ENCODE peak calls at places on chromosomes 11 and 22, in five cellular contexts. K is GM23248; C is mammary epithelial cell; F is hepatocyte; A is CD8-positive, alpha-beta memory T cell. B is an unnamed sample. For H3K27me3 and H3K4me1, the result is how much of the 10 kb centered on the place peaks cover.

GRCh38 chr22:27270818-27271510 is 530.6 kb downstream of the MN1 start:
- DNase-seq in K (no peak), C (no peak), A (no peak), F (no peak), B (no peak)

GRCh38 chr11:114208371-114208770 is 87.8 kb upstream of the NNMT start:
- DNase-seq in A (peak), F (no peak), C (no peak), K (no peak), B (no peak)

GRCh38 chr22:32905400-32905799 is 103.9 kb downstream of the TIMP3 start:
- DNase-seq in K (no peak), A (no peak), C (no peak), F (no peak), B (no peak)

GRCh38 chr11:123434911-123435310 is 4.8 kb downstream of the GRAMD1B start:
- DNase-seq in F (no peak), C (no peak), A (no peak), K (no peak), B (peak)

GRCh38 chr11:99509863-99510262 is 489.1 kb downstream of the CNTN5 start:
- DNase-seq in F (no peak), C (no peak), K (no peak), A (no peak), B (no peak)

GRCh38 chr11:118224512-118225180 is at the start of gene JAML:
- DNase-seq in A (peak), C (no peak), F (no peak), K (no peak), B (no peak)

GRCh38 chr11:105577645-105578044 is 32.2 kb upstream of the GRIA4 start:
- DNase-seq in K (no peak), A (no peak), F (no peak), C (no peak), B (no peak)

GRCh38 chr22:19657252-19658056 is 56.8 kb upstream of the SEPTIN5 start:
- DNase-seq in F (no peak), A (no peak), C (no peak), K (no peak), B (peak)

GRCh38 chr11:46309669-46310288 is 32.3 kb downstream of the CREB3L1 start:
- DNase-seq in A (no peak), F (no peak), C (no peak), K (peak), B (peak)

GRCh38 chr11:121035169-121035755 is 11.4 kb downstream of the TBCEL start:
- DNase-seq in F (no peak), C (no peak), A (no peak), K (no peak), B (peak)

GRCh38 chr11:69647761-69648497 is 7.0 kb downstream of the CCND1 start:
- DNase-seq in F (no peak), A (no peak), K (peak), C (no peak), B (peak)

GRCh38 chr22:42269407-42270177 is 861 bp downstream of the TCF20 start:
- DNase-seq in C (peak), F (peak), K (peak), A (peak), B (peak)

GRCh38 chr11:130489716-130490115 is 41.3 kb downstream of the ADAMTS15 start:
- DNase-seq in K (no peak), F (no peak), C (no peak), A (no peak), B (no peak)

GRCh38 chr11:124934862-124935547 is 842 bp downstream of the HEPACAM start:
- DNase-seq in K (peak), F (peak), A (no peak), C (peak), B (no peak)

GRCh38 chr22:46202897-46203589 is 47.0 kb downstream of the CDPF1 start:
- DNase-seq in K (no peak), C (no peak), F (peak), A (no peak), B (no peak)

GRCh38 chr11:100887659-100888058 is 200.6 kb downstream of the ARHGAP42 start:
- DNase-seq in C (no peak), A (no peak), F (no peak), K (no peak), B (peak)

GRCh38 chr11:92457250-92457649 is 232.6 kb downstream of the FAT3 start:
- DNase-seq in A (no peak), K (peak), F (no peak), C (peak), B (no peak)

GRCh38 chr22:20135846-20136602 is 4.4 kb downstream of the ZDHHC8 start:
- DNase-seq in K (no peak), A (no peak), F (no peak), C (no peak), B (no peak)

GRCh38 chr22:29524440-29525191 is 28.9 kb downstream of the THOC5 start:
- DNase-seq in F (peak), K (peak), C (peak), A (no peak), B (no peak)

GRCh38 chr11:61092280-61092766 is 10.0 kb upstream of the CD5 start:
- DNase-seq in A (no peak), F (no peak), C (no peak), K (no peak), B (peak)

GRCh38 chr11:13278620-13279486 is 1.3 kb downstream of the BMAL1 start:
- DNase-seq in A (no peak), C (no peak), F (peak), K (peak), B (no peak)

GRCh38 chr22:40396882-40397281 is 26.5 kb downstream of the SGSM3 start:
- DNase-seq in C (peak), K (peak), A (no peak), F (peak), B (peak)

GRCh38 chr11:75667268-75667830 is 1.5 kb downstream of the MAP6 start:
- DNase-seq in F (peak), C (no peak), A (no peak), K (peak), B (peak)
- H3K27me3 ChIP-seq in F (half or more), C (under half), A (under half), K (under half), B (half or more)

GRCh38 chr11:984576-984975 is 51.9 kb downstream of the MUC6 start:
- DNase-seq in K (no peak), A (no peak), F (no peak), C (no peak), B (no peak)
- H3K4me1 ChIP-seq in K (under half), A (under half), F (under half), C (under half), B (under half)

DNA sequence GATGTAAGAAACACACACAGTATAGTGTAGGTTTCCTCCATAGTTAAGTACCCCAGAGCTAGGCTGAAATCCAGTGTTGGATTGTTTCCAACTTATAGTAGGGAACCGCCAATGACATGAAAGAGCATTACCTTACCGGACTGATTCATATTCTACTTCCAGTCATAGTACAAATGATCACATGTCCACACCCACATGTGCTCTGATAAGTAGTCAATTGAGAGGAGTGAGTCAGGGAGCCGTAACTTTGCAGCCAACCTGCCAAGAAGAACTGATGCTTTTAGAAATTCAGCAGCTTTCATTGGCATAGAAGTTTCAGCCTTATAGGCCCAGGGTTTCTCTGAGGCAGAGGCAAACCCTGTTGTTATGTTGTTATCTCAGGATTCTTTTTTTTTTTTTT is 240.6 kb downstream of the ETS1 start:
- DNase-seq in A (no peak), F (peak), K (peak), C (peak), B (no peak)
- H3K27me3 ChIP-seq in A (under half), F (under half), K (under half), C (under half), B (under half)

GRCh38 chr11:134915212-134915611 is 503.2 kb upstream of the B3GAT1 start:
- DNase-seq in F (no peak), A (no peak), C (no peak), K (peak), B (no peak)
- H3K4me1 ChIP-seq in F (under half), A (under half), C (under half), K (under half), B (under half)

DNA sequence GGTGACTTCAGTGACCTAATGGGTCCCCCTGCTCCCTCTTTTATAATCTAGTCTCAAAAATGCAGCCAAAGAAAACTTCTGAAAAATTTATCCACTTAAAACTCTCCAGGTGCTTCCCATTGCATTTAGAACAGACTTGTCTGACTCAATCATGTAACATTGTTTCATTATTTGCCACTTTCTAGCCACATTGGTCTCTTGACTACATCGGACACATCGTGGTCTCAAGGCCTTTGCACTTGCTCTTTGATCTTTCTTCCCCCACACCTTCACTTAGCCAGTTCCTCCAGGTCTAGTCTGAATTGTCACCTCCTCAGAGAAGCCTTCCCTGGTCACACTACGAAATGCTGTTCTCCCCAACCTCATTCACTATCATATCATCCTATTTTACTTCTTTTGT is 97.0 kb upstream of the E2F8 start:
- DNase-seq in K (no peak), A (no peak), C (no peak), F (no peak), B (no peak)
- H3K27me3 ChIP-seq in K (under half), A (under half), C (under half), F (under half), B (half or more)

GRCh38 chr11:67999704-68000103 is 4.2 kb downstream of the UNC93B1 start:
- DNase-seq in A (no peak), C (no peak), F (no peak), K (no peak), B (peak)
- H3K4me1 ChIP-seq in A (under half), C (under half), F (under half), K (under half), B (under half)